ENCODE peak calls at places on chromosome 13, in eight cellular contexts. U is cardiac fibroblast, L is frontal cortex, I is T-helper 2 cell, Q is choroid plexus epithelial cell, P is C1 segment of cervical spinal cord, F is fibroblast of pulmonary artery, A is astrocyte of the spinal cord. H is an unnamed sample.

GRCh38 chr13:111897178-111897845 is 169.6 kb upstream of the SOX1 start:
- DNase-seq in U (no peak), L (no peak), I (no peak), Q (no peak), P (no peak), F (no peak), A (no peak), H (no peak)

GRCh38 chr13:27472441-27472840 is 22.1 kb upstream of the MTIF3 start:
- DNase-seq in U (no peak), L (no peak), I (no peak), Q (no peak), P (no peak), F (no peak), A (no peak), H (no peak)

GRCh38 chr13:102903659-102904407 is 58.0 kb downstream of the ERCC5 start:
- DNase-seq in U (peak; percentile 44), L (no peak), I (no peak), Q (peak; percentile 57), P (no peak), F (peak; percentile 31), A (peak; percentile 43), H (no peak)

GRCh38 chr13:48600374-48601364 is 53.1 kb upstream of the CYSLTR2 start:
- DNase-seq in U (peak; percentile 49), L (no peak), I (no peak), Q (peak; percentile 91), P (no peak), F (peak; percentile 98), A (peak; percentile 87), H (no peak)

GRCh38 chr13:43357435-43358065 is 334.2 kb downstream of the DNAJC15 start:
- DNase-seq in U (no peak), L (no peak), I (no peak), Q (no peak), P (no peak), F (no peak), A (no peak), H (no peak)

GRCh38 chr13:113537205-113537604 is 46.7 kb upstream of the DCUN1D2 start:
- DNase-seq in U (no peak), L (no peak), I (no peak), Q (no peak), P (no peak), F (no peak), A (no peak), H (no peak)

GRCh38 chr13:80336335-80336734 is 4.6 kb downstream of the SPRY2 start:
- DNase-seq in U (peak; percentile 58), L (no peak), I (no peak), Q (peak; percentile 40), P (no peak), F (peak; percentile 53), A (peak; percentile 41), H (no peak)

GRCh38 chr13:102799544-102800144 is 725 bp downstream of the BIVM start:
- DNase-seq in U (peak; percentile 39), L (peak; percentile 62), I (peak; percentile 21), Q (peak; percentile 21), P (no peak), F (peak; percentile 19), A (peak; percentile 21), H (peak; percentile 43)

GRCh38 chr13:62879071-62879470 is 1463.4 kb upstream of the PCDH20 start:
- DNase-seq in U (peak; percentile 59), L (no peak), I (no peak), Q (peak; percentile 86), P (no peak), F (peak; percentile 33), A (peak; percentile 60), H (no peak)

GRCh38 chr13:68872338-68872737 is 1235.3 kb upstream of the ATXN8OS start:
- DNase-seq in U (no peak), L (no peak), I (no peak), Q (no peak), P (no peak), F (no peak), A (peak; percentile 5), H (no peak)

GRCh38 chr13:113186061-113186900 is 22.2 kb downstream of the PCID2 start:
- DNase-seq in U (no peak), L (no peak), I (no peak), Q (no peak), P (no peak), F (no peak), A (peak; percentile 34), H (no peak)

GRCh38 chr13:93794197-93794885 is 567.7 kb downstream of the GPC6 start:
- DNase-seq in U (no peak), L (no peak), I (peak; percentile 79), Q (no peak), P (no peak), F (no peak), A (peak; percentile 5), H (no peak)

GRCh38 chr13:30111810-30112209 is 195.5 kb downstream of the KATNAL1 start:
- DNase-seq in U (no peak), L (no peak), I (peak; percentile 35), Q (no peak), P (no peak), F (no peak), A (no peak), H (no peak)

GRCh38 chr13:36417328-36417727 is 15.0 kb upstream of the CCNA1 start:
- DNase-seq in U (no peak), L (no peak), I (no peak), Q (no peak), P (no peak), F (no peak), A (no peak), H (no peak)